ENCODE peak calls at places on chromosomes 11 and 22, in eight cellular contexts. One of them, this sample, is unnamed.

GRCh38 chr11:119483881-119484371 is 61.0 kb upstream of the THY1 start:
- DNase-seq in fibroblast of pulmonary artery: no peak
- DNase-seq in epithelial cell of esophagus: no peak
- DNase-seq in fibroblast of the aortic adventitia: no peak
- DNase-seq in lung: no peak
- DNase-seq in spleen: no peak
- DNase-seq in lower leg skin: peak
- DNase-seq in pancreas: no peak
- DNase-seq in this sample: no peak

GRCh38 chr22:31958625-31959239 is 14.4 kb downstream of the YWHAH start:
- DNase-seq in spleen: peak
- DNase-seq in epithelial cell of esophagus: no peak
- DNase-seq in fibroblast of the aortic adventitia: no peak
- DNase-seq in pancreas: no peak
- DNase-seq in lung: no peak
- DNase-seq in lower leg skin: no peak
- DNase-seq in fibroblast of pulmonary artery: no peak
- DNase-seq in this sample: no peak

GRCh38 chr11:1660025-1660867 is 30.7 kb downstream of the KRTAP5-5 start:
- DNase-seq in fibroblast of the aortic adventitia: no peak
- DNase-seq in lower leg skin: peak
- DNase-seq in spleen: no peak
- DNase-seq in epithelial cell of esophagus: no peak
- DNase-seq in lung: no peak
- DNase-seq in fibroblast of pulmonary artery: no peak
- DNase-seq in pancreas: no peak
- DNase-seq in this sample: no peak

GRCh38 chr11:46333129-46333947 is 13.9 kb upstream of the DGKZ start:
- DNase-seq in lung: no peak
- DNase-seq in epithelial cell of esophagus: no peak
- DNase-seq in pancreas: no peak
- DNase-seq in lower leg skin: no peak
- DNase-seq in fibroblast of pulmonary artery: no peak
- DNase-seq in spleen: peak
- DNase-seq in fibroblast of the aortic adventitia: no peak
- DNase-seq in this sample: no peak

GRCh38 chr11:17544181-17544622 is at the start of gene USH1C:
- DNase-seq in epithelial cell of esophagus: peak
- DNase-seq in fibroblast of pulmonary artery: no peak
- DNase-seq in lower leg skin: no peak
- DNase-seq in fibroblast of the aortic adventitia: no peak
- DNase-seq in lung: no peak
- DNase-seq in spleen: peak
- DNase-seq in pancreas: peak
- DNase-seq in this sample: no peak

GRCh38 chr11:8339592-8340022 is 75.9 kb upstream of the LMO1 start:
- DNase-seq in fibroblast of pulmonary artery: no peak
- DNase-seq in epithelial cell of esophagus: no peak
- DNase-seq in spleen: no peak
- DNase-seq in lower leg skin: no peak
- DNase-seq in lung: no peak
- DNase-seq in fibroblast of the aortic adventitia: no peak
- DNase-seq in pancreas: no peak
- DNase-seq in this sample: no peak

GRCh38 chr11:125261471-125262087 is 97.0 kb downstream of the PKNOX2 start:
- DNase-seq in spleen: no peak
- DNase-seq in lung: no peak
- DNase-seq in lower leg skin: no peak
- DNase-seq in epithelial cell of esophagus: no peak
- DNase-seq in fibroblast of the aortic adventitia: no peak
- DNase-seq in fibroblast of pulmonary artery: no peak
- DNase-seq in pancreas: no peak
- DNase-seq in this sample: no peak

GRCh38 chr22:33553493-33553892 is 366.8 kb downstream of the LARGE1 start:
- DNase-seq in fibroblast of pulmonary artery: no peak
- DNase-seq in lower leg skin: peak
- DNase-seq in epithelial cell of esophagus: no peak
- DNase-seq in spleen: no peak
- DNase-seq in lung: no peak
- DNase-seq in fibroblast of the aortic adventitia: no peak
- DNase-seq in pancreas: no peak
- DNase-seq in this sample: no peak

GRCh38 chr11:18384157-18384641 is 10.2 kb upstream of the LDHA start:
- DNase-seq in spleen: peak
- DNase-seq in fibroblast of pulmonary artery: peak
- DNase-seq in epithelial cell of esophagus: peak
- DNase-seq in lower leg skin: peak
- DNase-seq in lung: peak
- DNase-seq in fibroblast of the aortic adventitia: peak
- DNase-seq in pancreas: peak
- DNase-seq in this sample: peak

GRCh38 chr22:44842417-44842816 is 90.0 kb downstream of the ARHGAP8 start:
- DNase-seq in fibroblast of the aortic adventitia: no peak
- DNase-seq in spleen: no peak
- DNase-seq in lower leg skin: no peak
- DNase-seq in lung: no peak
- DNase-seq in pancreas: no peak
- DNase-seq in fibroblast of pulmonary artery: no peak
- DNase-seq in epithelial cell of esophagus: no peak
- DNase-seq in this sample: no peak

GRCh38 chr11:63802637-63803414 is 10.4 kb upstream of the SPINDOC start:
- DNase-seq in pancreas: no peak
- DNase-seq in lung: no peak
- DNase-seq in epithelial cell of esophagus: peak
- DNase-seq in fibroblast of pulmonary artery: peak
- DNase-seq in fibroblast of the aortic adventitia: peak
- DNase-seq in spleen: peak
- DNase-seq in lower leg skin: no peak
- DNase-seq in this sample: no peak

GRCh38 chr11:118691926-118692830 is 12.7 kb upstream of the TREH start:
- DNase-seq in fibroblast of pulmonary artery: peak
- DNase-seq in fibroblast of the aortic adventitia: peak
- DNase-seq in spleen: peak
- DNase-seq in pancreas: no peak
- DNase-seq in epithelial cell of esophagus: peak
- DNase-seq in lower leg skin: peak
- DNase-seq in lung: no peak
- DNase-seq in this sample: no peak

GRCh38 chr11:116835791-116836647 is 1.4 kb downstream of the APOA1 start:
- DNase-seq in fibroblast of the aortic adventitia: peak
- DNase-seq in epithelial cell of esophagus: peak
- DNase-seq in lung: peak
- DNase-seq in fibroblast of pulmonary artery: peak
- DNase-seq in lower leg skin: peak
- DNase-seq in spleen: peak
- DNase-seq in pancreas: peak
- DNase-seq in this sample: peak

GRCh38 chr11:128171496-128171895 is 415.9 kb downstream of the ETS1 start:
- DNase-seq in fibroblast of the aortic adventitia: peak
- DNase-seq in lower leg skin: no peak
- DNase-seq in epithelial cell of esophagus: peak
- DNase-seq in fibroblast of pulmonary artery: peak
- DNase-seq in spleen: no peak
- DNase-seq in lung: no peak
- DNase-seq in pancreas: no peak
- DNase-seq in this sample: no peak

GRCh38 chr11:2884424-2884815 is 1.2 kb downstream of the CDKN1C start:
- DNase-seq in lower leg skin: no peak
- DNase-seq in fibroblast of the aortic adventitia: peak
- DNase-seq in fibroblast of pulmonary artery: peak
- DNase-seq in spleen: peak
- DNase-seq in lung: no peak
- DNase-seq in pancreas: peak
- DNase-seq in epithelial cell of esophagus: no peak
- DNase-seq in this sample: no peak

GRCh38 chr22:44839061-44839460 is 86.7 kb downstream of the ARHGAP8 start:
- DNase-seq in lower leg skin: no peak
- DNase-seq in lung: no peak
- DNase-seq in epithelial cell of esophagus: no peak
- DNase-seq in fibroblast of pulmonary artery: no peak
- DNase-seq in fibroblast of the aortic adventitia: no peak
- DNase-seq in pancreas: no peak
- DNase-seq in spleen: no peak
- DNase-seq in this sample: no peak

GRCh38 chr11:45414082-45414481 is 127.9 kb upstream of the SYT13 start:
- DNase-seq in epithelial cell of esophagus: no peak
- DNase-seq in fibroblast of pulmonary artery: no peak
- DNase-seq in fibroblast of the aortic adventitia: no peak
- DNase-seq in lung: no peak
- DNase-seq in lower leg skin: no peak
- DNase-seq in pancreas: no peak
- DNase-seq in spleen: no peak
- DNase-seq in this sample: no peak

GRCh38 chr11:90738799-90739198 is 516.0 kb upstream of the CHORDC1 start:
- DNase-seq in spleen: no peak
- DNase-seq in pancreas: no peak
- DNase-seq in lung: no peak
- DNase-seq in lower leg skin: no peak
- DNase-seq in fibroblast of the aortic adventitia: no peak
- DNase-seq in epithelial cell of esophagus: no peak
- DNase-seq in fibroblast of pulmonary artery: no peak
- DNase-seq in this sample: no peak

GRCh38 chr11:75066061-75066460 is 30.6 kb downstream of the OR2AT4 start:
- DNase-seq in fibroblast of the aortic adventitia: no peak
- DNase-seq in pancreas: no peak
- DNase-seq in epithelial cell of esophagus: no peak
- DNase-seq in fibroblast of pulmonary artery: no peak
- DNase-seq in lower leg skin: no peak
- DNase-seq in spleen: no peak
- DNase-seq in lung: no peak
- DNase-seq in this sample: no peak

GRCh38 chr11:113505541-113506375 is 30.6 kb upstream of the DRD2 start:
- DNase-seq in fibroblast of pulmonary artery: peak
- DNase-seq in epithelial cell of esophagus: peak
- DNase-seq in fibroblast of the aortic adventitia: peak
- DNase-seq in pancreas: no peak
- DNase-seq in lung: no peak
- DNase-seq in lower leg skin: peak
- DNase-seq in spleen: no peak
- DNase-seq in this sample: no peak

GRCh38 chr11:92605667-92606066 is 363.8 kb upstream of the MTNR1B start:
- DNase-seq in lung: no peak
- DNase-seq in fibroblast of the aortic adventitia: no peak
- DNase-seq in pancreas: no peak
- DNase-seq in fibroblast of pulmonary artery: no peak
- DNase-seq in epithelial cell of esophagus: no peak
- DNase-seq in spleen: no peak
- DNase-seq in lower leg skin: no peak
- DNase-seq in this sample: no peak

GRCh38 chr11:11857769-11858168 is 16.0 kb downstream of the USP47 start:
- DNase-seq in spleen: no peak
- DNase-seq in epithelial cell of esophagus: no peak
- DNase-seq in lung: no peak
- DNase-seq in lower leg skin: no peak
- DNase-seq in fibroblast of the aortic adventitia: no peak
- DNase-seq in pancreas: no peak
- DNase-seq in fibroblast of pulmonary artery: no peak
- DNase-seq in this sample: no peak
- H3K4me3 ChIP-seq in spleen: no peak
- H3K4me3 ChIP-seq in epithelial cell of esophagus: no peak
- H3K4me3 ChIP-seq in lung: no peak
- H3K4me3 ChIP-seq in lower leg skin: no peak
- H3K4me3 ChIP-seq in fibroblast of the aortic adventitia: no peak
- H3K4me3 ChIP-seq in pancreas: no peak
- H3K4me3 ChIP-seq in fibroblast of pulmonary artery: no peak
- H3K4me3 ChIP-seq in this sample: peak

GRCh38 chr22:36862251-36863242 is 1.7 kb downstream of the NCF4 start:
- DNase-seq in fibroblast of pulmonary artery: no peak
- DNase-seq in lower leg skin: peak
- DNase-seq in spleen: peak
- DNase-seq in pancreas: no peak
- DNase-seq in fibroblast of the aortic adventitia: no peak
- DNase-seq in lung: peak
- DNase-seq in epithelial cell of esophagus: no peak
- DNase-seq in this sample: no peak
- H3K4me3 ChIP-seq in fibroblast of pulmonary artery: no peak
- H3K4me3 ChIP-seq in lower leg skin: no peak
- H3K4me3 ChIP-seq in spleen: peak
- H3K4me3 ChIP-seq in pancreas: no peak
- H3K4me3 ChIP-seq in fibroblast of the aortic adventitia: no peak
- H3K4me3 ChIP-seq in lung: no peak
- H3K4me3 ChIP-seq in epithelial cell of esophagus: no peak
- H3K4me3 ChIP-seq in this sample: peak

GRCh38 chr11:126823271-126823670 is 177.3 kb downstream of the KIRREL3 start:
- DNase-seq in fibroblast of the aortic adventitia: no peak
- DNase-seq in epithelial cell of esophagus: no peak
- DNase-seq in fibroblast of pulmonary artery: no peak
- DNase-seq in lung: no peak
- DNase-seq in lower leg skin: no peak
- DNase-seq in spleen: no peak
- DNase-seq in pancreas: no peak
- DNase-seq in this sample: no peak

GRCh38 chr11:126821832-126822231 is 178.7 kb downstream of the KIRREL3 start:
- DNase-seq in lower leg skin: no peak
- DNase-seq in spleen: no peak
- DNase-seq in epithelial cell of esophagus: no peak
- DNase-seq in fibroblast of pulmonary artery: no peak
- DNase-seq in fibroblast of the aortic adventitia: no peak
- DNase-seq in pancreas: no peak
- DNase-seq in lung: no peak
- DNase-seq in this sample: no peak

GRCh38 chr11:126829716-126830115 is 170.9 kb downstream of the KIRREL3 start:
- DNase-seq in lower leg skin: no peak
- DNase-seq in spleen: no peak
- DNase-seq in fibroblast of the aortic adventitia: no peak
- DNase-seq in epithelial cell of esophagus: no peak
- DNase-seq in pancreas: no peak
- DNase-seq in fibroblast of pulmonary artery: no peak
- DNase-seq in lung: no peak
- DNase-seq in this sample: no peak

DNA sequence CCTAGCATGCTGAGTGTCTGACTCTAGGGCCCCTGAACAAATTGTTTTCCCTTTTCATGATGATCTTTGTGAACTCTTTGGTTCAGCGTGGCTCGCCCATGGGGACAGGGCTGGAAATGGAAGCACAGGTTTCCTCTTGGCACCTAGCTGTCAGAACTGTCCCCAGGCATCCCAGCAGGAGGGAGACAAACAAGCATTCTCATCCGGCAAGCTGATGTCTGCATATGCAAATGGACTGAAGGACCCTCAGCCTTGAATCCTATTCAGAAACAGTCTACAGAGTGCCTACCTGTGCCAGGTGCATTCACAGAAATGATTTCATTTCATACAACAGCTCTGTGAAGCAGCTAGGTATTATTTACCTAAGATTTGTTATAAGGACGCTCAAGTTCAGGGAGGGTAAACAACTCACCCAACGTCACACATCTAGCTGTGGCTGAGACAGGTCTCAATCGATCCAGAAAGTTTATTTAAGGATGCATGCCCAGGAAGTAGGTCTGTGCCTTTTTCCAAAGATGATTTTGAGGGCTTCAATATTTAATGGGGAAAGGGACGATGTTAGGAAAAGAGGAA is 176.4 kb downstream of the KIRREL3 start:
- DNase-seq in epithelial cell of esophagus: no peak
- DNase-seq in fibroblast of the aortic adventitia: no peak
- DNase-seq in spleen: no peak
- DNase-seq in pancreas: peak
- DNase-seq in lower leg skin: no peak
- DNase-seq in lung: peak
- DNase-seq in fibroblast of pulmonary artery: no peak
- DNase-seq in this sample: no peak
- H3K4me3 ChIP-seq in epithelial cell of esophagus: no peak
- H3K4me3 ChIP-seq in fibroblast of the aortic adventitia: no peak
- H3K4me3 ChIP-seq in spleen: no peak
- H3K4me3 ChIP-seq in pancreas: no peak
- H3K4me3 ChIP-seq in lower leg skin: no peak
- H3K4me3 ChIP-seq in lung: no peak
- H3K4me3 ChIP-seq in fibroblast of pulmonary artery: no peak
- H3K4me3 ChIP-seq in this sample: no peak

GRCh38 chr22:41998361-41999261 is at the start of gene WBP2NL:
- DNase-seq in spleen: peak
- DNase-seq in fibroblast of pulmonary artery: peak
- DNase-seq in fibroblast of the aortic adventitia: peak
- DNase-seq in lower leg skin: peak
- DNase-seq in epithelial cell of esophagus: peak
- DNase-seq in lung: peak
- DNase-seq in pancreas: peak
- DNase-seq in this sample: peak
- H3K4me3 ChIP-seq in spleen: peak
- H3K4me3 ChIP-seq in fibroblast of pulmonary artery: peak
- H3K4me3 ChIP-seq in fibroblast of the aortic adventitia: peak
- H3K4me3 ChIP-seq in lower leg skin: peak
- H3K4me3 ChIP-seq in epithelial cell of esophagus: peak
- H3K4me3 ChIP-seq in lung: peak
- H3K4me3 ChIP-seq in pancreas: peak
- H3K4me3 ChIP-seq in this sample: peak

This sample was measured in thoracic aorta.